ENCODE peak calls at places on chromosome 16, in four cellular contexts. W is HCT116, S is endothelial cell of umbilical vein, K is fibroblast of lung. O is an unnamed sample. For H3K4me1, the result is how much of the 10 kb centered on the place peaks cover.

GRCh38 chr16:84270071-84270470 is 24.6 kb upstream of the WFDC1 start:
- DNase-seq in W (no peak), S (no peak), K (no peak), O (no peak)

GRCh38 chr16:80526418-80527061 is 14.3 kb upstream of the DYNLRB2 start:
- DNase-seq in K (peak), S (peak), W (peak), O (no peak)

GRCh38 chr16:86015606-86016005 is 116.6 kb downstream of the IRF8 start:
- DNase-seq in S (no peak), W (no peak), K (no peak), O (no peak)

GRCh38 chr16:30946671-30947532 is 2.0 kb upstream of the ORAI3 start:
- DNase-seq in W (no peak), K (no peak), S (no peak), O (no peak)

GRCh38 chr16:12522334-12522733 is 281.4 kb downstream of the CPPED1 start:
- DNase-seq in S (no peak), K (no peak), W (no peak), O (no peak)

GRCh38 chr16:24035127-24035842 is 199.5 kb downstream of the PRKCB start:
- DNase-seq in S (no peak), W (no peak), K (no peak), O (no peak)

GRCh38 chr16:21260870-21261791 is 17.0 kb downstream of the CRYM start:
- DNase-seq in K (peak), S (peak), W (peak), O (peak)

GRCh38 chr16:674968-675883 is at the start of gene RHBDL1:
- DNase-seq in W (no peak), K (peak), S (no peak), O (no peak)

GRCh38 chr16:54175169-54175551 is 111.4 kb downstream of the IRX3 start:
- DNase-seq in K (no peak), S (no peak), W (no peak), O (no peak)

GRCh38 chr16:53773150-53773846 is 69.3 kb downstream of the FTO start:
- DNase-seq in K (peak), W (no peak), S (peak), O (no peak)

GRCh38 chr16:85584989-85585388 is 28.1 kb upstream of the GSE1 start:
- DNase-seq in K (no peak), S (no peak), W (no peak), O (no peak)

GRCh38 chr16:28915181-28915580 is 9.9 kb downstream of the RABEP2 start:
- DNase-seq in W (no peak), S (peak), K (peak), O (no peak)

GRCh38 chr16:72894291-72895151 is 153.4 kb downstream of the ZFHX3 start:
- DNase-seq in W (no peak), S (peak), K (peak), O (no peak)

GRCh38 chr16:86029131-86029741 is 130.3 kb downstream of the IRF8 start:
- DNase-seq in W (no peak), S (no peak), K (peak), O (no peak)

GRCh38 chr16:11796227-11797165 is 562 bp downstream of the ZC3H7A start:
- DNase-seq in W (no peak), K (peak), S (peak), O (no peak)

GRCh38 chr16:11955713-11956123 is 9.3 kb upstream of the TNFRSF17 start:
- DNase-seq in K (peak), S (no peak), W (no peak), O (peak)

GRCh38 chr16:10738231-10739077 is 5.2 kb upstream of the NUBP1 start:
- DNase-seq in S (peak), K (peak), W (peak), O (peak)

GRCh38 chr16:81927561-81928185 is 83.6 kb downstream of the SDR42E1 start:
- DNase-seq in S (no peak), K (no peak), W (no peak), O (no peak)

GRCh38 chr16:51473091-51473490 is 322.0 kb upstream of the SALL1 start:
- DNase-seq in W (no peak), S (no peak), K (no peak), O (no peak)

GRCh38 chr16:4673387-4674046 is 19.8 kb upstream of the NUDT16L1 start:
- DNase-seq in W (no peak), K (no peak), S (no peak), O (no peak)

GRCh38 chr16:50265260-50265659 is 1.1 kb upstream of the ADCY7 start:
- DNase-seq in S (no peak), K (no peak), W (peak), O (no peak)

GRCh38 chr16:85002643-85003042 is 8.7 kb downstream of the ZDHHC7 start:
- DNase-seq in S (no peak), K (no peak), W (no peak), O (no peak)

GRCh38 chr16:67968440-67969285 is at the start of gene SLC12A4:
- DNase-seq in K (peak), W (peak), S (peak), O (no peak)

GRCh38 chr16:81001330-81001729 is 5.4 kb downstream of the CMC2 start:
- DNase-seq in W (no peak), K (no peak), S (no peak), O (no peak)

GRCh38 chr16:82358161-82358560 is 188.1 kb upstream of the MPHOSPH6 start:
- DNase-seq in S (no peak), K (no peak), W (no peak), O (no peak)

GRCh38 chr16:19583665-19584300 is 28.3 kb downstream of the VPS35L start:
- DNase-seq in S (peak), K (peak), W (peak), O (peak)

GRCh38 chr16:69940676-69941075 is 10.5 kb upstream of the CLEC18A start:
- DNase-seq in K (no peak), S (no peak), W (no peak), O (no peak)

GRCh38 chr16:69939821-69940585 is 11.1 kb upstream of the CLEC18A start:
- DNase-seq in K (no peak), S (no peak), W (no peak), O (no peak)

GRCh38 chr16:69942099-69942491 is 9.0 kb upstream of the CLEC18A start:
- DNase-seq in S (no peak), K (no peak), W (no peak), O (no peak)

GRCh38 chr16:69941251-69942098 is 9.7 kb upstream of the CLEC18A start:
- DNase-seq in W (no peak), S (no peak), K (no peak), O (no peak)

GRCh38 chr16:69942627-69943170 is 8.4 kb upstream of the CLEC18A start:
- DNase-seq in W (no peak), S (no peak), K (no peak), O (no peak)
- H3K4me2 ChIP-seq in W (no peak), S (no peak), K (no peak), O (no peak)

GRCh38 chr16:88504489-88505404 is 51.7 kb downstream of the ZFPM1 start:
- DNase-seq in K (no peak), S (no peak), W (no peak), O (no peak)

GRCh38 chr16:88502371-88502770 is 49.3 kb downstream of the ZFPM1 start:
- DNase-seq in W (no peak), K (no peak), S (no peak), O (no peak)

GRCh38 chr16:88503374-88503770 is 50.3 kb downstream of the ZFPM1 start:
- DNase-seq in W (no peak), K (peak), S (peak), O (no peak)

GRCh38 chr16:88502776-88503280 is 49.7 kb downstream of the ZFPM1 start:
- DNase-seq in W (no peak), S (no peak), K (no peak), O (no peak)

GRCh38 chr16:88503771-88504488 is 50.9 kb downstream of the ZFPM1 start:
- DNase-seq in W (no peak), S (no peak), K (no peak), O (no peak)
- H3K4me1 ChIP-seq in W (under half), S (under half), K (under half), O (under half)

GRCh38 chr16:27319257-27319965 is 5.6 kb downstream of the IL4R start:
- DNase-seq in S (no peak), K (no peak), W (no peak), O (no peak)

GRCh38 chr16:27320261-27321012 is 6.7 kb downstream of the IL4R start:
- DNase-seq in S (no peak), K (no peak), W (no peak), O (no peak)

GRCh38 chr16:27322858-27323780 is 9.3 kb downstream of the IL4R start:
- DNase-seq in S (no peak), W (no peak), K (no peak), O (peak)

GRCh38 chr16:27318399-27319256 is 4.9 kb downstream of the IL4R start:
- DNase-seq in W (no peak), S (no peak), K (no peak), O (peak)

DNA sequence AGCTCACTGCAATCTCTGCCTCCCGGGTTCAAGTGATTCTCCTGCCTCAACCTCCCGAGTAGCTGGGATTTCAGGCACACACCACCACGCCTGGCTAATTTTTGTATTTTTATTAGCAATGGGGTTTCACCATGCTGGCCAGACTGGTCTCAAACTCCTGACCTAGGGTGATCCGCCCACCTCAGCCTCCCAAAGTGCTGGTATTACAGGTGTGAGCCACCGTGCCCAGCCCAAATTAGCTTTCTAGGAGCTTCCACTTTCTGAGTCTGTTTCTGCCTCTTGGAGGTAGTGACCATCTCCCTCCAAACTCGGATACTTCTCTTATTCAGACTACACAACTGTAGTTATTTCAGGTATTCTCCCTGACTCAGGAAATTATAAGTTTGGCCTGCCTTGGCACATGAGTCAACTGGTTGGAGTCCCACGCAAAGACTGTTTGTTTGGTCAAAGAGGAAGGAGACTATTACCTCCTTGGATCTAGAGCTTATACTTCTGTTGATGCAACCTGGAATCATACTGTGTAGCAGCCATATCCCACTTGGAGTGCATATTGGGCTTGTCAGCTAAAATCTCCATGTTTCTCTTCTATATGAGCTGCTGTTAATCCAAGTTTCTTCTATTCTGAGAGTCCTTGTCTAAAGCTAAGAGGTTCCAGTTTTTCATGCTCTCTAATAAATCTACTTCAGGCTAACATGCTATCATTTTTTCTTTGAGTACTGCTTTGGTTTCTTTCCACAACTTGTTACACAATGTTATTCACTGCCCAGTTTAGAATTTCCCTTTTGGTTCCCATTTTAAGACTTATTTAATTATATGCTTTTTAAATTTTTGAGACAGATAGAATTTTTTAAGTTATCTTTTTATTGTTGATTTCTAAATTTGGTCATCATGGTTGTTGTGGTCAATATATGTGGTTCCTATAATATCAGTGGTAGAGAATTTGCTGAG is 7.5 kb downstream of the IL4R start:
- DNase-seq in S (no peak), K (peak), W (no peak), O (no peak)
- H3K4me2 ChIP-seq in S (no peak), K (no peak), W (no peak), O (no peak)

GRCh38 chr16:57038151-57038550 is 48.8 kb downstream of the NLRC5 start:
- DNase-seq in W (no peak), S (no peak), K (peak), O (no peak)
- H3K4me1 ChIP-seq in W (under half), S (under half), K (under half), O (under half)

GRCh38 chr16:57027067-57027466 is 37.7 kb downstream of the NLRC5 start:
- DNase-seq in S (no peak), K (no peak), W (no peak), O (no peak)
- H3K4me2 ChIP-seq in S (no peak), K (no peak), W (no peak), O (no peak)

GRCh38 chr16:2157480-2158261 is 2.1 kb downstream of the TRAF7 start:
- DNase-seq in S (no peak), K (no peak), W (no peak), O (no peak)
- H3K4me1 ChIP-seq in S (under half), K (under half), W (half or more), O (half or more)

GRCh38 chr16:27402569-27402963 is 592 bp downstream of the IL21R start:
- DNase-seq in W (no peak), K (no peak), S (no peak), O (no peak)
- H3K4me2 ChIP-seq in W (no peak), K (peak), S (no peak), O (no peak)

O was measured in keratinocyte.